ENCODE peak calls at places on chromosomes 2 and 18, in eight cellular contexts. H, I, Q, S, E, P, B and F are unnamed samples.
A peak's percentile ranks its signal among the peaks of the same experiment; 100 is the strongest.

GRCh38 chr2:9644603-9645002 is 13.8 kb upstream of the YWHAQ start:
- DNase-seq in H (no peak), S (no peak), E (no peak), P (peak; percentile 44), Q (no peak), I (no peak), B (no peak), F (no peak)

GRCh38 chr2:232525796-232526195 is at the start of gene CHRND:
- DNase-seq in P (no peak), S (peak; percentile 57), E (peak; percentile 40), B (peak; percentile 53), I (no peak), Q (peak; percentile 32), H (no peak), F (no peak)

GRCh38 chr2:182280128-182280527 is 146.7 kb downstream of the PDE1A start:
- DNase-seq in S (no peak), E (peak; percentile 10), H (no peak), Q (no peak), B (peak; percentile 8), I (no peak), P (peak; percentile 69), F (peak; percentile 40)

GRCh38 chr2:231680284-231680991 is 27.9 kb upstream of the PTMA start:
- DNase-seq in H (no peak), Q (no peak), B (no peak), E (peak; percentile 50), I (peak; percentile 58), S (no peak), P (no peak), F (no peak)

GRCh38 chr2:219477815-219478214 is 20.9 kb upstream of the GMPPA start:
- DNase-seq in I (no peak), S (peak; percentile 81), P (no peak), H (no peak), B (no peak), E (no peak), Q (no peak), F (no peak)

GRCh38 chr2:135600915-135601314 is 69.6 kb downstream of the R3HDM1 start:
- DNase-seq in E (peak; percentile 25), Q (no peak), S (no peak), H (no peak), I (no peak), B (peak; percentile 5), P (peak; percentile 28), F (no peak)

GRCh38 chr2:45585267-45585861 is 25.7 kb downstream of the SRBD1 start:
- DNase-seq in P (peak; percentile 63), H (peak; percentile 51), Q (peak; percentile 32), S (no peak), I (peak; percentile 19), B (peak; percentile 48), E (peak; percentile 75), F (peak; percentile 28)

GRCh38 chr2:58063641-58064040 is 17.0 kb downstream of the VRK2 start:
- DNase-seq in S (no peak), I (no peak), Q (no peak), H (no peak), P (peak; percentile 77), B (peak; percentile 18), E (peak; percentile 90), F (no peak)

GRCh38 chr2:174051741-174052638 is 86.8 kb upstream of the SP3 start:
- DNase-seq in B (peak; percentile 85), P (peak; percentile 83), E (peak; percentile 76), Q (peak; percentile 69), H (no peak), S (no peak), I (no peak), F (no peak)

GRCh38 chr2:166825914-166826313 is 62.4 kb upstream of the XIRP2 start:
- DNase-seq in B (no peak), Q (no peak), P (no peak), H (no peak), I (peak; percentile 0), S (no peak), E (no peak), F (no peak)

GRCh38 chr2:33617989-33618388 is 18.9 kb upstream of the FAM98A start:
- DNase-seq in Q (no peak), B (no peak), I (no peak), P (no peak), E (no peak), S (no peak), H (no peak), F (no peak)

GRCh38 chr18:61398961-61399632 is 65.9 kb downstream of the CDH20 start:
- DNase-seq in Q (peak; percentile 11), P (peak; percentile 65), E (peak; percentile 92), S (no peak), B (peak; percentile 41), I (no peak), H (no peak), F (no peak)